ENCODE peak calls at places on chromosomes 11 and 22, in ten cellular contexts. L, O, Y, Z, P, W, X, N, K and I are unnamed samples.

GRCh38 chr11:17972987-17973386 is 39.9 kb downstream of the SERGEF start:
- DNase-seq in L (peak; percentile 66), O (peak; percentile 79), Y (peak; percentile 83), Z (peak; percentile 81), P (peak; percentile 90), W (peak; percentile 49), X (peak; percentile 21), N (no peak), K (peak; percentile 24), I (peak; percentile 88)

GRCh38 chr11:19460718-19461405 is 220.1 kb upstream of the E2F8 start:
- DNase-seq in L (no peak), O (no peak), Y (no peak), Z (no peak), P (peak; percentile 72), W (no peak), X (no peak), N (no peak), K (no peak), I (peak; percentile 34)

GRCh38 chr22:38222797-38223119 is 21.0 kb downstream of the MAFF start:
- DNase-seq in L (no peak), O (no peak), Y (no peak), Z (no peak), P (no peak), W (no peak), X (peak; percentile 83), N (no peak), K (no peak), I (no peak)

GRCh38 chr22:44709881-44710400 is 7.9 kb downstream of the PRR5 start:
- DNase-seq in L (no peak), O (no peak), Y (no peak), Z (no peak), P (no peak), W (no peak), X (no peak), N (no peak), K (no peak), I (no peak)

GRCh38 chr11:62928011-62928410 is 6.8 kb upstream of the CHRM1 start:
- DNase-seq in L (no peak), O (no peak), Y (no peak), Z (no peak), P (no peak), W (no peak), X (no peak), N (no peak), K (no peak), I (no peak)

GRCh38 chr11:46330154-46330886 is 16.9 kb upstream of the DGKZ start:
- DNase-seq in L (peak; percentile 37), O (no peak), Y (no peak), Z (peak; percentile 20), P (no peak), W (no peak), X (no peak), N (peak; percentile 71), K (no peak), I (peak; percentile 25)

GRCh38 chr11:130145975-130146776 is 13.4 kb upstream of the ST14 start:
- DNase-seq in L (no peak), O (peak; percentile 90), Y (no peak), Z (no peak), P (peak; percentile 53), W (no peak), X (peak; percentile 97), N (peak; percentile 21), K (no peak), I (peak; percentile 46)

GRCh38 chr11:77207019-77207485 is 79.0 kb downstream of the MYO7A start:
- DNase-seq in L (no peak), O (no peak), Y (no peak), Z (no peak), P (no peak), W (no peak), X (no peak), N (no peak), K (no peak), I (no peak)

GRCh38 chr22:38314140-38314991 is 2.9 kb downstream of the CSNK1E start:
- DNase-seq in L (no peak), O (no peak), Y (peak; percentile 69), Z (peak; percentile 60), P (no peak), W (no peak), X (peak; percentile 53), N (no peak), K (no peak), I (peak; percentile 51)

GRCh38 chr22:41847300-41847699 is 14.4 kb downstream of the SREBF2 start:
- DNase-seq in L (no peak), O (no peak), Y (no peak), Z (no peak), P (no peak), W (no peak), X (no peak), N (no peak), K (no peak), I (no peak)

GRCh38 chr11:17277024-17277584 is 565 bp downstream of the NUCB2 start:
- DNase-seq in L (no peak), O (no peak), Y (peak; percentile 62), Z (peak; percentile 61), P (peak; percentile 27), W (no peak), X (no peak), N (peak; percentile 84), K (no peak), I (peak; percentile 59)

GRCh38 chr22:44667276-44667675 is 34.7 kb upstream of the PRR5 start:
- DNase-seq in L (no peak), O (no peak), Y (no peak), Z (no peak), P (no peak), W (no peak), X (no peak), N (no peak), K (no peak), I (no peak)

GRCh38 chr22:44893731-44894080 is 116.1 kb downstream of the PHF21B start:
- DNase-seq in L (no peak), O (no peak), Y (no peak), Z (no peak), P (no peak), W (no peak), X (no peak), N (no peak), K (no peak), I (no peak)

GRCh38 chr11:29518389-29519174 is 498.2 kb downstream of the KCNA4 start:
- DNase-seq in L (no peak), O (peak; percentile 46), Y (peak; percentile 6), Z (no peak), P (no peak), W (no peak), X (peak; percentile 6), N (no peak), K (no peak), I (peak; percentile 4)

GRCh38 chr11:61709572-61709971 is 29.4 kb downstream of the DAGLA start:
- DNase-seq in L (no peak), O (no peak), Y (no peak), Z (no peak), P (no peak), W (no peak), X (no peak), N (no peak), K (no peak), I (no peak)

GRCh38 chr11:95922536-95923440 is 1.1 kb downstream of the MTMR2 start:
- DNase-seq in L (no peak), O (no peak), Y (peak; percentile 20), Z (peak; percentile 33), P (peak; percentile 13), W (no peak), X (no peak), N (no peak), K (no peak), I (no peak)

GRCh38 chr11:22491826-22492225 is 133.8 kb downstream of the FANCF start:
- DNase-seq in L (peak; percentile 13), O (peak; percentile 14), Y (no peak), Z (peak; percentile 7), P (peak; percentile 73), W (no peak), X (no peak), N (peak; percentile 49), K (no peak), I (peak; percentile 20)

GRCh38 chr11:82775736-82776346 is 42.2 kb upstream of the FAM181B start:
- DNase-seq in L (peak; percentile 43), O (peak; percentile 78), Y (peak; percentile 79), Z (peak; percentile 67), P (peak; percentile 65), W (no peak), X (peak; percentile 50), N (peak; percentile 3), K (no peak), I (peak; percentile 72)

GRCh38 chr11:31690041-31690440 is 121.1 kb downstream of the PAX6 start:
- DNase-seq in L (no peak), O (no peak), Y (no peak), Z (no peak), P (peak; percentile 16), W (no peak), X (no peak), N (no peak), K (no peak), I (peak; percentile 36)

GRCh38 chr22:44726439-44726838 is 24.4 kb downstream of the PRR5 start:
- DNase-seq in L (no peak), O (no peak), Y (no peak), Z (no peak), P (no peak), W (no peak), X (no peak), N (no peak), K (no peak), I (no peak)

GRCh38 chr11:124745835-124746620 is 6.0 kb downstream of the VSIG2 start:
- DNase-seq in L (no peak), O (peak; percentile 72), Y (no peak), Z (no peak), P (peak; percentile 15), W (no peak), X (peak; percentile 23), N (peak; percentile 53), K (no peak), I (no peak)

GRCh38 chr11:33015621-33016551 is at the start of gene DEPDC7:
- DNase-seq in L (peak; percentile 91), O (peak; percentile 94), Y (peak; percentile 91), Z (peak; percentile 90), P (peak; percentile 95), W (peak; percentile 42), X (peak; percentile 88), N (peak; percentile 95), K (peak; percentile 81), I (peak; percentile 90)

GRCh38 chr11:92811341-92811740 is 158.1 kb upstream of the MTNR1B start:
- DNase-seq in L (no peak), O (no peak), Y (no peak), Z (no peak), P (no peak), W (no peak), X (no peak), N (no peak), K (no peak), I (no peak)

GRCh38 chr22:29251981-29252978 is 15.5 kb downstream of the RHBDD3 start:
- DNase-seq in L (no peak), O (no peak), Y (no peak), Z (no peak), P (no peak), W (no peak), X (no peak), N (no peak), K (no peak), I (no peak)

GRCh38 chr22:46983046-46983445 is 220.6 kb downstream of the TBC1D22A start:
- DNase-seq in L (no peak), O (no peak), Y (no peak), Z (no peak), P (no peak), W (no peak), X (no peak), N (no peak), K (no peak), I (no peak)

GRCh38 chr11:123110397-123110796 is 48.5 kb upstream of the HSPA8 start:
- DNase-seq in L (no peak), O (no peak), Y (no peak), Z (no peak), P (no peak), W (no peak), X (no peak), N (no peak), K (no peak), I (no peak)

GRCh38 chr11:46381836-46382643 is 571 bp downstream of the MDK start:
- DNase-seq in L (peak; percentile 46), O (peak; percentile 46), Y (peak; percentile 44), Z (peak; percentile 31), P (peak; percentile 37), W (no peak), X (peak; percentile 47), N (peak; percentile 66), K (no peak), I (no peak)

GRCh38 chr11:78256962-78257361 is 68.2 kb downstream of the USP35 start:
- DNase-seq in L (no peak), O (no peak), Y (peak; percentile 59), Z (peak; percentile 81), P (peak; percentile 85), W (peak; percentile 62), X (no peak), N (no peak), K (peak; percentile 90), I (peak; percentile 88)